ENCODE peak calls at places on chromosome 7, in eight cellular contexts. One of them, this sample, is unnamed.

GRCh38 chr7:77453531-77453930 is 37.4 kb upstream of the GSAP start:
- DNase-seq in IMR-90: peak
- DNase-seq in heart right ventricle: no peak
- DNase-seq in dorsolateral prefrontal cortex: no peak
- DNase-seq in ovary: no peak
- DNase-seq in hepatocyte: no peak
- DNase-seq in SK-N-SH: no peak
- DNase-seq in fibroblast of mammary gland: peak
- DNase-seq in this sample: no peak

GRCh38 chr7:28815928-28816373 is 142.2 kb downstream of the TRIL start:
- DNase-seq in IMR-90: no peak
- DNase-seq in heart right ventricle: no peak
- DNase-seq in dorsolateral prefrontal cortex: no peak
- DNase-seq in ovary: no peak
- DNase-seq in hepatocyte: no peak
- DNase-seq in SK-N-SH: no peak
- DNase-seq in fibroblast of mammary gland: no peak
- DNase-seq in this sample: no peak

GRCh38 chr7:50397320-50397970 is 52.7 kb downstream of the FIGNL1 start:
- DNase-seq in IMR-90: no peak
- DNase-seq in heart right ventricle: no peak
- DNase-seq in dorsolateral prefrontal cortex: no peak
- DNase-seq in ovary: no peak
- DNase-seq in hepatocyte: no peak
- DNase-seq in SK-N-SH: no peak
- DNase-seq in fibroblast of mammary gland: no peak
- DNase-seq in this sample: no peak

GRCh38 chr7:16636533-16637173 is 8.9 kb downstream of the ANKMY2 start:
- DNase-seq in IMR-90: peak
- DNase-seq in heart right ventricle: no peak
- DNase-seq in dorsolateral prefrontal cortex: no peak
- DNase-seq in ovary: no peak
- DNase-seq in hepatocyte: no peak
- DNase-seq in SK-N-SH: no peak
- DNase-seq in fibroblast of mammary gland: peak
- DNase-seq in this sample: peak

GRCh38 chr7:131625817-131626372 is 69.5 kb upstream of the PODXL start:
- DNase-seq in IMR-90: peak
- DNase-seq in heart right ventricle: peak
- DNase-seq in dorsolateral prefrontal cortex: no peak
- DNase-seq in ovary: no peak
- DNase-seq in hepatocyte: peak
- DNase-seq in SK-N-SH: peak
- DNase-seq in fibroblast of mammary gland: peak
- DNase-seq in this sample: no peak

GRCh38 chr7:112009081-112009480 is 197.1 kb downstream of the DOCK4 start:
- DNase-seq in IMR-90: peak
- DNase-seq in heart right ventricle: no peak
- DNase-seq in dorsolateral prefrontal cortex: no peak
- DNase-seq in ovary: no peak
- DNase-seq in hepatocyte: no peak
- DNase-seq in SK-N-SH: no peak
- DNase-seq in fibroblast of mammary gland: peak
- DNase-seq in this sample: peak

GRCh38 chr7:111076205-111076604 is 14.7 kb upstream of the LRRN3 start:
- DNase-seq in IMR-90: peak
- DNase-seq in heart right ventricle: no peak
- DNase-seq in dorsolateral prefrontal cortex: no peak
- DNase-seq in ovary: no peak
- DNase-seq in hepatocyte: no peak
- DNase-seq in SK-N-SH: no peak
- DNase-seq in fibroblast of mammary gland: peak
- DNase-seq in this sample: no peak

GRCh38 chr7:34946486-34946885 is 90.8 kb downstream of the DPY19L1 start:
- DNase-seq in IMR-90: no peak
- DNase-seq in heart right ventricle: no peak
- DNase-seq in dorsolateral prefrontal cortex: no peak
- DNase-seq in ovary: no peak
- DNase-seq in hepatocyte: no peak
- DNase-seq in SK-N-SH: no peak
- DNase-seq in fibroblast of mammary gland: no peak
- DNase-seq in this sample: no peak

GRCh38 chr7:144656960-144657359 is 178.9 kb downstream of the TPK1 start:
- DNase-seq in IMR-90: no peak
- DNase-seq in heart right ventricle: no peak
- DNase-seq in dorsolateral prefrontal cortex: no peak
- DNase-seq in ovary: no peak
- DNase-seq in hepatocyte: no peak
- DNase-seq in SK-N-SH: no peak
- DNase-seq in fibroblast of mammary gland: no peak
- DNase-seq in this sample: no peak

GRCh38 chr7:24891173-24891787 is 88.7 kb downstream of the OSBPL3 start:
- DNase-seq in IMR-90: no peak
- DNase-seq in heart right ventricle: no peak
- DNase-seq in dorsolateral prefrontal cortex: no peak
- DNase-seq in ovary: no peak
- DNase-seq in hepatocyte: no peak
- DNase-seq in SK-N-SH: no peak
- DNase-seq in fibroblast of mammary gland: no peak
- DNase-seq in this sample: no peak

GRCh38 chr7:90262438-90262837 is 17.5 kb downstream of the CFAP69 start:
- DNase-seq in IMR-90: peak
- DNase-seq in heart right ventricle: no peak
- DNase-seq in dorsolateral prefrontal cortex: no peak
- DNase-seq in ovary: no peak
- DNase-seq in hepatocyte: peak
- DNase-seq in SK-N-SH: peak
- DNase-seq in fibroblast of mammary gland: peak
- DNase-seq in this sample: no peak

GRCh38 chr7:7911756-7912155 is 56.8 kb upstream of the GLCCI1 start:
- DNase-seq in IMR-90: no peak
- DNase-seq in heart right ventricle: no peak
- DNase-seq in dorsolateral prefrontal cortex: no peak
- DNase-seq in ovary: no peak
- DNase-seq in hepatocyte: no peak
- DNase-seq in SK-N-SH: no peak
- DNase-seq in fibroblast of mammary gland: no peak
- DNase-seq in this sample: no peak

GRCh38 chr7:73865738-73866445 is 4.9 kb downstream of the TMEM270 start:
- DNase-seq in IMR-90: peak
- DNase-seq in heart right ventricle: no peak
- DNase-seq in dorsolateral prefrontal cortex: peak
- DNase-seq in ovary: peak
- DNase-seq in hepatocyte: peak
- DNase-seq in SK-N-SH: peak
- DNase-seq in fibroblast of mammary gland: peak
- DNase-seq in this sample: no peak

GRCh38 chr7:86932038-86932512 is 127.4 kb downstream of the ELAPOR2 start:
- DNase-seq in IMR-90: peak
- DNase-seq in heart right ventricle: no peak
- DNase-seq in dorsolateral prefrontal cortex: no peak
- DNase-seq in ovary: no peak
- DNase-seq in hepatocyte: no peak
- DNase-seq in SK-N-SH: no peak
- DNase-seq in fibroblast of mammary gland: peak
- DNase-seq in this sample: peak

GRCh38 chr7:101363734-101364374 is 1.2 kb downstream of the COL26A1 start:
- DNase-seq in IMR-90: peak
- DNase-seq in heart right ventricle: peak
- DNase-seq in dorsolateral prefrontal cortex: peak
- DNase-seq in ovary: peak
- DNase-seq in hepatocyte: peak
- DNase-seq in SK-N-SH: peak
- DNase-seq in fibroblast of mammary gland: peak
- DNase-seq in this sample: peak

GRCh38 chr7:84783161-84783803 is 403.6 kb downstream of the SEMA3D start:
- DNase-seq in IMR-90: peak
- DNase-seq in heart right ventricle: no peak
- DNase-seq in dorsolateral prefrontal cortex: no peak
- DNase-seq in ovary: no peak
- DNase-seq in hepatocyte: peak
- DNase-seq in SK-N-SH: no peak
- DNase-seq in fibroblast of mammary gland: peak
- DNase-seq in this sample: peak

GRCh38 chr7:128937271-128937646 is 468 bp upstream of the IRF5 start:
- DNase-seq in IMR-90: no peak
- DNase-seq in heart right ventricle: no peak
- DNase-seq in dorsolateral prefrontal cortex: no peak
- DNase-seq in ovary: no peak
- DNase-seq in hepatocyte: no peak
- DNase-seq in SK-N-SH: no peak
- DNase-seq in fibroblast of mammary gland: no peak
- DNase-seq in this sample: no peak

GRCh38 chr7:132755538-132756481 is 179.5 kb upstream of the PLXNA4 start:
- DNase-seq in IMR-90: no peak
- DNase-seq in heart right ventricle: no peak
- DNase-seq in dorsolateral prefrontal cortex: no peak
- DNase-seq in ovary: no peak
- DNase-seq in hepatocyte: no peak
- DNase-seq in SK-N-SH: peak
- DNase-seq in fibroblast of mammary gland: no peak
- DNase-seq in this sample: no peak
- TF ChIP-seq CTCF in IMR-90: no peak
- TF ChIP-seq CTCF in heart right ventricle: no peak
- TF ChIP-seq CTCF in dorsolateral prefrontal cortex: peak
- TF ChIP-seq CTCF in ovary: no peak
- TF ChIP-seq CTCF in hepatocyte: no peak
- TF ChIP-seq CTCF in SK-N-SH: peak
- TF ChIP-seq CTCF in fibroblast of mammary gland: no peak
- TF ChIP-seq CTCF in this sample: no peak

GRCh38 chr7:142927085-142927745 is 6.3 kb downstream of the TRPV5 start:
- DNase-seq in IMR-90: no peak
- DNase-seq in heart right ventricle: no peak
- DNase-seq in dorsolateral prefrontal cortex: no peak
- DNase-seq in ovary: no peak
- DNase-seq in hepatocyte: no peak
- DNase-seq in SK-N-SH: no peak
- DNase-seq in fibroblast of mammary gland: no peak
- DNase-seq in this sample: no peak

GRCh38 chr7:142919656-142920055 is 13.9 kb downstream of the TRPV5 start:
- DNase-seq in IMR-90: no peak
- DNase-seq in heart right ventricle: no peak
- DNase-seq in dorsolateral prefrontal cortex: no peak
- DNase-seq in ovary: no peak
- DNase-seq in hepatocyte: no peak
- DNase-seq in SK-N-SH: no peak
- DNase-seq in fibroblast of mammary gland: no peak
- DNase-seq in this sample: no peak

GRCh38 chr7:142930126-142930730 is 3.3 kb downstream of the TRPV5 start:
- DNase-seq in IMR-90: no peak
- DNase-seq in heart right ventricle: no peak
- DNase-seq in dorsolateral prefrontal cortex: no peak
- DNase-seq in ovary: no peak
- DNase-seq in hepatocyte: no peak
- DNase-seq in SK-N-SH: no peak
- DNase-seq in fibroblast of mammary gland: no peak
- DNase-seq in this sample: no peak

GRCh38 chr7:142927949-142928348 is 5.6 kb downstream of the TRPV5 start:
- DNase-seq in IMR-90: no peak
- DNase-seq in heart right ventricle: no peak
- DNase-seq in dorsolateral prefrontal cortex: no peak
- DNase-seq in ovary: no peak
- DNase-seq in hepatocyte: no peak
- DNase-seq in SK-N-SH: no peak
- DNase-seq in fibroblast of mammary gland: no peak
- DNase-seq in this sample: no peak

GRCh38 chr7:142925413-142925812 is 8.1 kb downstream of the TRPV5 start:
- DNase-seq in IMR-90: no peak
- DNase-seq in heart right ventricle: no peak
- DNase-seq in dorsolateral prefrontal cortex: no peak
- DNase-seq in ovary: no peak
- DNase-seq in hepatocyte: no peak
- DNase-seq in SK-N-SH: no peak
- DNase-seq in fibroblast of mammary gland: no peak
- DNase-seq in this sample: no peak
- TF ChIP-seq CTCF in IMR-90: no peak
- TF ChIP-seq CTCF in heart right ventricle: no peak
- TF ChIP-seq CTCF in dorsolateral prefrontal cortex: no peak
- TF ChIP-seq CTCF in ovary: no peak
- TF ChIP-seq CTCF in hepatocyte: no peak
- TF ChIP-seq CTCF in SK-N-SH: peak
- TF ChIP-seq CTCF in fibroblast of mammary gland: no peak
- TF ChIP-seq CTCF in this sample: no peak

GRCh38 chr7:132654150-132654549 is 77.9 kb upstream of the PLXNA4 start:
- DNase-seq in IMR-90: no peak
- DNase-seq in heart right ventricle: no peak
- DNase-seq in dorsolateral prefrontal cortex: no peak
- DNase-seq in ovary: no peak
- DNase-seq in hepatocyte: no peak
- DNase-seq in SK-N-SH: no peak
- DNase-seq in fibroblast of mammary gland: no peak
- DNase-seq in this sample: no peak
- TF ChIP-seq CTCF in IMR-90: peak
- TF ChIP-seq CTCF in heart right ventricle: peak
- TF ChIP-seq CTCF in dorsolateral prefrontal cortex: no peak
- TF ChIP-seq CTCF in ovary: no peak
- TF ChIP-seq CTCF in hepatocyte: peak
- TF ChIP-seq CTCF in SK-N-SH: peak
- TF ChIP-seq CTCF in fibroblast of mammary gland: peak
- TF ChIP-seq CTCF in this sample: peak

GRCh38 chr7:44162179-44162578 is 21.0 kb upstream of the MYL7 start:
- DNase-seq in IMR-90: no peak
- DNase-seq in heart right ventricle: no peak
- DNase-seq in dorsolateral prefrontal cortex: no peak
- DNase-seq in ovary: no peak
- DNase-seq in hepatocyte: no peak
- DNase-seq in SK-N-SH: no peak
- DNase-seq in fibroblast of mammary gland: peak
- DNase-seq in this sample: no peak

GRCh38 chr7:44161371-44161770 is 20.2 kb upstream of the MYL7 start:
- DNase-seq in IMR-90: no peak
- DNase-seq in heart right ventricle: no peak
- DNase-seq in dorsolateral prefrontal cortex: no peak
- DNase-seq in ovary: no peak
- DNase-seq in hepatocyte: no peak
- DNase-seq in SK-N-SH: no peak
- DNase-seq in fibroblast of mammary gland: no peak
- DNase-seq in this sample: no peak

GRCh38 chr7:44162785-44163395 is 21.8 kb upstream of the MYL7 start:
- DNase-seq in IMR-90: no peak
- DNase-seq in heart right ventricle: no peak
- DNase-seq in dorsolateral prefrontal cortex: no peak
- DNase-seq in ovary: no peak
- DNase-seq in hepatocyte: no peak
- DNase-seq in SK-N-SH: no peak
- DNase-seq in fibroblast of mammary gland: no peak
- DNase-seq in this sample: no peak

GRCh38 chr7:44159824-44160630 is 18.9 kb upstream of the MYL7 start:
- DNase-seq in IMR-90: no peak
- DNase-seq in heart right ventricle: no peak
- DNase-seq in dorsolateral prefrontal cortex: peak
- DNase-seq in ovary: no peak
- DNase-seq in hepatocyte: no peak
- DNase-seq in SK-N-SH: no peak
- DNase-seq in fibroblast of mammary gland: no peak
- DNase-seq in this sample: no peak

DNA sequence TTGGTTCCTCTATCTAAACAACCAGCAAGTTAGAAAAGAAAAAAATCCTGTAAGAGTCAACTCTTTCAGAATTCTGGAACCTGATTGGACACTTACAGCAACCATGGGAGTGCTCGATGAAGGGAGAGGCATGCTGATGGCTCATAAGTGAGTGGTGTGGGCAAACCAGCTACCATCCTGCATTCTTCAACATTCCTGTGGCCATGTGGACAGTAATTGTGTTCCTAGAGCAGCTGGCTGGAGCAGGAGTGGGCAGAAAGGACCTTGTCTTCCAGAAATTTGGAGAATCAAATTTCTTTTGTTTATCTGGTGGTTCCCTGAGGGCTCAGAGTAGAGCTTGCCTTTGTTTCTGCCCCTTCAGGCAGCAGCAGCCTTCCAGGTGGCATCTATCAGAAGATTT is 22.5 kb upstream of the MYL7 start:
- DNase-seq in IMR-90: peak
- DNase-seq in heart right ventricle: no peak
- DNase-seq in dorsolateral prefrontal cortex: no peak
- DNase-seq in ovary: no peak
- DNase-seq in hepatocyte: no peak
- DNase-seq in SK-N-SH: no peak
- DNase-seq in fibroblast of mammary gland: peak
- DNase-seq in this sample: peak
- TF ChIP-seq CTCF in IMR-90: no peak
- TF ChIP-seq CTCF in heart right ventricle: no peak
- TF ChIP-seq CTCF in dorsolateral prefrontal cortex: no peak
- TF ChIP-seq CTCF in ovary: no peak
- TF ChIP-seq CTCF in hepatocyte: no peak
- TF ChIP-seq CTCF in SK-N-SH: no peak
- TF ChIP-seq CTCF in fibroblast of mammary gland: no peak
- TF ChIP-seq CTCF in this sample: no peak